ENCODE peak calls at places on chromosomes 5 and 9, in five cellular contexts. One of them, this sample, is unnamed.

GRCh38 chr5:40429258-40430111 is 250.2 kb upstream of the PTGER4 start:
- DNase-seq in fibroblast of pulmonary artery: peak
- DNase-seq in ELR: peak
- DNase-seq in lung: no peak
- DNase-seq in stimulated activated CD4-positive, alpha-beta T cell treated with anti-CD3 and anti-CD28 coated beads, Interleukin-2, amount 100 ng/mL, for 48 hours: no peak
- DNase-seq in this sample: no peak

GRCh38 chr9:83231039-83231438 is 168.1 kb upstream of the RASEF start:
- DNase-seq in fibroblast of pulmonary artery: no peak
- DNase-seq in ELR: no peak
- DNase-seq in lung: no peak
- DNase-seq in stimulated activated CD4-positive, alpha-beta T cell treated with anti-CD3 and anti-CD28 coated beads, Interleukin-2, amount 100 ng/mL, for 48 hours: no peak
- DNase-seq in this sample: no peak

GRCh38 chr9:136762915-136763648 is 1.2 kb downstream of the LCN15 start:
- DNase-seq in fibroblast of pulmonary artery: peak
- DNase-seq in ELR: peak
- DNase-seq in lung: no peak
- DNase-seq in stimulated activated CD4-positive, alpha-beta T cell treated with anti-CD3 and anti-CD28 coated beads, Interleukin-2, amount 100 ng/mL, for 48 hours: peak
- DNase-seq in this sample: no peak

GRCh38 chr5:149526855-149527590 is 24.2 kb downstream of the CSNK1A1 start:
- DNase-seq in fibroblast of pulmonary artery: peak
- DNase-seq in ELR: no peak
- DNase-seq in lung: no peak
- DNase-seq in stimulated activated CD4-positive, alpha-beta T cell treated with anti-CD3 and anti-CD28 coated beads, Interleukin-2, amount 100 ng/mL, for 48 hours: no peak
- DNase-seq in this sample: no peak

GRCh38 chr5:132098151-132098594 is 24.6 kb downstream of the CSF2 start:
- DNase-seq in fibroblast of pulmonary artery: no peak
- DNase-seq in ELR: peak
- DNase-seq in lung: no peak
- DNase-seq in stimulated activated CD4-positive, alpha-beta T cell treated with anti-CD3 and anti-CD28 coated beads, Interleukin-2, amount 100 ng/mL, for 48 hours: no peak
- DNase-seq in this sample: no peak

GRCh38 chr9:69462394-69462793 is 137.4 kb downstream of the ENTREP1 start:
- DNase-seq in fibroblast of pulmonary artery: no peak
- DNase-seq in ELR: no peak
- DNase-seq in lung: no peak
- DNase-seq in stimulated activated CD4-positive, alpha-beta T cell treated with anti-CD3 and anti-CD28 coated beads, Interleukin-2, amount 100 ng/mL, for 48 hours: no peak
- DNase-seq in this sample: no peak

GRCh38 chr9:93288891-93289883 is 105.2 kb downstream of the WNK2 start:
- DNase-seq in fibroblast of pulmonary artery: peak
- DNase-seq in ELR: peak
- DNase-seq in lung: peak
- DNase-seq in stimulated activated CD4-positive, alpha-beta T cell treated with anti-CD3 and anti-CD28 coated beads, Interleukin-2, amount 100 ng/mL, for 48 hours: no peak
- DNase-seq in this sample: no peak

GRCh38 chr5:137613554-137614265 is 114.6 kb upstream of the SPOCK1 start:
- DNase-seq in fibroblast of pulmonary artery: peak
- DNase-seq in ELR: peak
- DNase-seq in lung: no peak
- DNase-seq in stimulated activated CD4-positive, alpha-beta T cell treated with anti-CD3 and anti-CD28 coated beads, Interleukin-2, amount 100 ng/mL, for 48 hours: no peak
- DNase-seq in this sample: no peak

GRCh38 chr5:10556331-10556807 is 7.5 kb upstream of the ANKRD33B start:
- DNase-seq in fibroblast of pulmonary artery: peak
- DNase-seq in ELR: peak
- DNase-seq in lung: no peak
- DNase-seq in stimulated activated CD4-positive, alpha-beta T cell treated with anti-CD3 and anti-CD28 coated beads, Interleukin-2, amount 100 ng/mL, for 48 hours: no peak
- DNase-seq in this sample: no peak

GRCh38 chr5:153613143-153613542 is 122.7 kb downstream of the GRIA1 start:
- DNase-seq in fibroblast of pulmonary artery: peak
- DNase-seq in ELR: peak
- DNase-seq in lung: no peak
- DNase-seq in stimulated activated CD4-positive, alpha-beta T cell treated with anti-CD3 and anti-CD28 coated beads, Interleukin-2, amount 100 ng/mL, for 48 hours: no peak
- DNase-seq in this sample: no peak

GRCh38 chr5:117803533-117803932 is 1184.8 kb downstream of the DTWD2 start:
- DNase-seq in fibroblast of pulmonary artery: peak
- DNase-seq in ELR: peak
- DNase-seq in lung: no peak
- DNase-seq in stimulated activated CD4-positive, alpha-beta T cell treated with anti-CD3 and anti-CD28 coated beads, Interleukin-2, amount 100 ng/mL, for 48 hours: no peak
- DNase-seq in this sample: no peak

GRCh38 chr9:112755675-112756074 is 5.1 kb downstream of the SNX30 start:
- DNase-seq in fibroblast of pulmonary artery: no peak
- DNase-seq in ELR: no peak
- DNase-seq in lung: peak
- DNase-seq in stimulated activated CD4-positive, alpha-beta T cell treated with anti-CD3 and anti-CD28 coated beads, Interleukin-2, amount 100 ng/mL, for 48 hours: no peak
- DNase-seq in this sample: no peak

GRCh38 chr9:125376261-125377226 is 114.9 kb downstream of the GAPVD1 start:
- DNase-seq in fibroblast of pulmonary artery: no peak
- DNase-seq in ELR: no peak
- DNase-seq in lung: no peak
- DNase-seq in stimulated activated CD4-positive, alpha-beta T cell treated with anti-CD3 and anti-CD28 coated beads, Interleukin-2, amount 100 ng/mL, for 48 hours: no peak
- DNase-seq in this sample: no peak

GRCh38 chr5:164498393-164498792 is 993.0 kb downstream of the MAT2B start:
- DNase-seq in fibroblast of pulmonary artery: no peak
- DNase-seq in ELR: no peak
- DNase-seq in lung: no peak
- DNase-seq in stimulated activated CD4-positive, alpha-beta T cell treated with anti-CD3 and anti-CD28 coated beads, Interleukin-2, amount 100 ng/mL, for 48 hours: no peak
- DNase-seq in this sample: no peak

GRCh38 chr5:126339215-126339805 is 83.9 kb upstream of the GRAMD2B start:
- DNase-seq in fibroblast of pulmonary artery: peak
- DNase-seq in ELR: peak
- DNase-seq in lung: peak
- DNase-seq in stimulated activated CD4-positive, alpha-beta T cell treated with anti-CD3 and anti-CD28 coated beads, Interleukin-2, amount 100 ng/mL, for 48 hours: peak
- DNase-seq in this sample: no peak

GRCh38 chr9:21607576-21607975 is 125.5 kb upstream of the IFNE start:
- DNase-seq in fibroblast of pulmonary artery: no peak
- DNase-seq in ELR: peak
- DNase-seq in lung: no peak
- DNase-seq in stimulated activated CD4-positive, alpha-beta T cell treated with anti-CD3 and anti-CD28 coated beads, Interleukin-2, amount 100 ng/mL, for 48 hours: no peak
- DNase-seq in this sample: no peak

GRCh38 chr5:156594406-156594805 is 255.7 kb upstream of the PPP1R2B start:
- DNase-seq in fibroblast of pulmonary artery: no peak
- DNase-seq in ELR: no peak
- DNase-seq in lung: no peak
- DNase-seq in stimulated activated CD4-positive, alpha-beta T cell treated with anti-CD3 and anti-CD28 coated beads, Interleukin-2, amount 100 ng/mL, for 48 hours: no peak
- DNase-seq in this sample: no peak

GRCh38 chr5:180910735-180911134 is 11.8 kb downstream of the BTNL8 start:
- DNase-seq in fibroblast of pulmonary artery: peak
- DNase-seq in ELR: peak
- DNase-seq in lung: no peak
- DNase-seq in stimulated activated CD4-positive, alpha-beta T cell treated with anti-CD3 and anti-CD28 coated beads, Interleukin-2, amount 100 ng/mL, for 48 hours: no peak
- DNase-seq in this sample: no peak

GRCh38 chr9:114156658-114157421 is 1.5 kb downstream of the COL27A1 start:
- DNase-seq in fibroblast of pulmonary artery: peak
- DNase-seq in ELR: peak
- DNase-seq in lung: peak
- DNase-seq in stimulated activated CD4-positive, alpha-beta T cell treated with anti-CD3 and anti-CD28 coated beads, Interleukin-2, amount 100 ng/mL, for 48 hours: no peak
- DNase-seq in this sample: peak

GRCh38 chr9:87569008-87569908 is 71.6 kb downstream of the DAPK1 start:
- DNase-seq in fibroblast of pulmonary artery: peak
- DNase-seq in ELR: no peak
- DNase-seq in lung: no peak
- DNase-seq in stimulated activated CD4-positive, alpha-beta T cell treated with anti-CD3 and anti-CD28 coated beads, Interleukin-2, amount 100 ng/mL, for 48 hours: no peak
- DNase-seq in this sample: no peak

GRCh38 chr9:128383007-128383753 is 12.0 kb downstream of the URM1 start:
- DNase-seq in fibroblast of pulmonary artery: no peak
- DNase-seq in ELR: no peak
- DNase-seq in lung: no peak
- DNase-seq in stimulated activated CD4-positive, alpha-beta T cell treated with anti-CD3 and anti-CD28 coated beads, Interleukin-2, amount 100 ng/mL, for 48 hours: no peak
- DNase-seq in this sample: no peak

GRCh38 chr9:131721096-131721495 is 18.8 kb downstream of the RAPGEF1 start:
- DNase-seq in fibroblast of pulmonary artery: no peak
- DNase-seq in ELR: no peak
- DNase-seq in lung: no peak
- DNase-seq in stimulated activated CD4-positive, alpha-beta T cell treated with anti-CD3 and anti-CD28 coated beads, Interleukin-2, amount 100 ng/mL, for 48 hours: no peak
- DNase-seq in this sample: no peak

GRCh38 chr5:140881889-140882590 is at the start of gene PCDHA13:
- DNase-seq in fibroblast of pulmonary artery: peak
- DNase-seq in ELR: no peak
- DNase-seq in lung: no peak
- DNase-seq in stimulated activated CD4-positive, alpha-beta T cell treated with anti-CD3 and anti-CD28 coated beads, Interleukin-2, amount 100 ng/mL, for 48 hours: no peak
- DNase-seq in this sample: no peak

GRCh38 chr5:146751781-146752401 is 126.7 kb downstream of the PPP2R2B start:
- DNase-seq in fibroblast of pulmonary artery: no peak
- DNase-seq in ELR: no peak
- DNase-seq in lung: no peak
- DNase-seq in stimulated activated CD4-positive, alpha-beta T cell treated with anti-CD3 and anti-CD28 coated beads, Interleukin-2, amount 100 ng/mL, for 48 hours: peak
- DNase-seq in this sample: no peak

GRCh38 chr5:136811086-136811485 is 445.7 kb upstream of the TRPC7 start:
- DNase-seq in fibroblast of pulmonary artery: peak
- DNase-seq in ELR: peak
- DNase-seq in lung: no peak
- DNase-seq in stimulated activated CD4-positive, alpha-beta T cell treated with anti-CD3 and anti-CD28 coated beads, Interleukin-2, amount 100 ng/mL, for 48 hours: no peak
- DNase-seq in this sample: no peak

GRCh38 chr9:14692918-14693861 is at the start of gene ZDHHC21:
- DNase-seq in fibroblast of pulmonary artery: peak
- DNase-seq in ELR: peak
- DNase-seq in lung: peak
- DNase-seq in stimulated activated CD4-positive, alpha-beta T cell treated with anti-CD3 and anti-CD28 coated beads, Interleukin-2, amount 100 ng/mL, for 48 hours: peak
- DNase-seq in this sample: no peak

GRCh38 chr5:54883374-54884194 is 101.8 kb downstream of the ESM1 start:
- DNase-seq in fibroblast of pulmonary artery: peak
- DNase-seq in ELR: peak
- DNase-seq in lung: peak
- DNase-seq in stimulated activated CD4-positive, alpha-beta T cell treated with anti-CD3 and anti-CD28 coated beads, Interleukin-2, amount 100 ng/mL, for 48 hours: no peak
- DNase-seq in this sample: no peak

GRCh38 chr5:172540099-172540870 is 86.0 kb upstream of the SH3PXD2B start:
- DNase-seq in fibroblast of pulmonary artery: no peak
- DNase-seq in ELR: no peak
- DNase-seq in lung: peak
- DNase-seq in stimulated activated CD4-positive, alpha-beta T cell treated with anti-CD3 and anti-CD28 coated beads, Interleukin-2, amount 100 ng/mL, for 48 hours: no peak
- DNase-seq in this sample: no peak

GRCh38 chr5:20276061-20276958 is 288.3 kb upstream of the CDH18 start:
- DNase-seq in fibroblast of pulmonary artery: peak
- DNase-seq in ELR: peak
- DNase-seq in lung: no peak
- DNase-seq in stimulated activated CD4-positive, alpha-beta T cell treated with anti-CD3 and anti-CD28 coated beads, Interleukin-2, amount 100 ng/mL, for 48 hours: no peak
- DNase-seq in this sample: peak

GRCh38 chr5:132464155-132464939 is 26.2 kb downstream of the IRF1 start:
- DNase-seq in fibroblast of pulmonary artery: no peak
- DNase-seq in ELR: no peak
- DNase-seq in lung: no peak
- DNase-seq in stimulated activated CD4-positive, alpha-beta T cell treated with anti-CD3 and anti-CD28 coated beads, Interleukin-2, amount 100 ng/mL, for 48 hours: no peak
- DNase-seq in this sample: no peak

GRCh38 chr9:8869812-8870211 is 1070.2 kb upstream of the DMAC1 start:
- DNase-seq in fibroblast of pulmonary artery: no peak
- DNase-seq in ELR: no peak
- DNase-seq in lung: no peak
- DNase-seq in stimulated activated CD4-positive, alpha-beta T cell treated with anti-CD3 and anti-CD28 coated beads, Interleukin-2, amount 100 ng/mL, for 48 hours: no peak
- DNase-seq in this sample: no peak

This sample was measured in T1000.